ENCODE peak calls at places on chromosomes 7 and 10, in five cellular contexts. G is cardiac muscle cell, C is GM12865, B is SK-N-SH, I is mesothelial cell of epicardium. J is an unnamed sample.
A peak's percentile ranks its signal among the peaks of the same experiment; 100 is the strongest.

GRCh38 chr10:93073539-93074136 is at the start of gene CYP26A1:
- DNase-seq in C (no peak), G (no peak), B (peak; percentile 64), I (no peak), J (no peak)

GRCh38 chr7:16465469-16466086 is at the start of gene SOSTDC1:
- DNase-seq in C (no peak), B (peak; percentile 27), I (no peak), G (no peak), J (no peak)

GRCh38 chr10:129958686-129959543 is 5.2 kb downstream of the EBF3 start:
- DNase-seq in C (no peak), B (no peak), I (no peak), G (no peak), J (no peak)

GRCh38 chr7:116367171-116367813 is 132.2 kb upstream of the CAV2 start:
- DNase-seq in C (no peak), B (no peak), G (no peak), I (no peak), J (no peak)

GRCh38 chr10:125124907-125125306 is 35.5 kb downstream of the CTBP2 start:
- DNase-seq in I (no peak), B (peak; percentile 50), G (no peak), C (no peak), J (no peak)

GRCh38 chr7:20998309-20998708 is 211.6 kb upstream of the SP8 start:
- DNase-seq in I (no peak), G (no peak), B (no peak), C (no peak), J (no peak)

GRCh38 chr7:107933386-107934013 is 42.5 kb downstream of the DLD start:
- DNase-seq in B (no peak), G (no peak), I (no peak), C (no peak), J (no peak)

GRCh38 chr7:2611401-2611800 is 20.4 kb upstream of the TTYH3 start:
- DNase-seq in G (no peak), I (no peak), B (no peak), C (no peak), J (no peak)

GRCh38 chr7:47536705-47537611 is 45.0 kb downstream of the TNS3 start:
- DNase-seq in C (no peak), B (peak; percentile 86), I (peak; percentile 34), G (peak; percentile 68), J (no peak)

GRCh38 chr10:79339266-79339665 is 8.0 kb upstream of the PPIF start:
- DNase-seq in I (no peak), G (no peak), C (no peak), B (no peak), J (no peak)

GRCh38 chr7:112022128-112022527 is 184.1 kb downstream of the DOCK4 start:
- DNase-seq in B (no peak), C (no peak), I (no peak), G (no peak), J (no peak)

GRCh38 chr10:78931333-78932083 is 137.3 kb upstream of the ZMIZ1 start:
- DNase-seq in C (no peak), B (peak; percentile 81), G (peak; percentile 74), I (no peak), J (no peak)

GRCh38 chr7:37365405-37365804 is 83.3 kb downstream of the ELMO1 start:
- DNase-seq in B (no peak), I (no peak), C (no peak), G (no peak), J (no peak)

GRCh38 chr10:117532451-117533107 is 10.0 kb upstream of the EMX2 start:
- DNase-seq in C (no peak), B (no peak), I (no peak), G (no peak), J (no peak)

GRCh38 chr7:46139079-46139478 is 218.0 kb upstream of the IGFBP3 start:
- DNase-seq in B (no peak), G (peak; percentile 43), I (no peak), C (peak; percentile 77), J (no peak)

GRCh38 chr7:44431091-44431608 is 59.3 kb downstream of the NUDCD3 start:
- DNase-seq in B (peak; percentile 47), C (peak; percentile 72), I (no peak), G (no peak), J (no peak)

GRCh38 chr10:2986341-2986933 is 80.9 kb upstream of the PFKP start:
- DNase-seq in B (no peak), C (no peak), G (no peak), I (no peak), J (no peak)

GRCh38 chr7:47460251-47460989 is 121.5 kb downstream of the TNS3 start:
- DNase-seq in B (no peak), C (no peak), G (no peak), I (no peak), J (no peak)

GRCh38 chr10:77436257-77436780 is 201.3 kb downstream of the KCNMA1 start:
- DNase-seq in B (no peak), C (no peak), I (no peak), G (peak; percentile 10), J (no peak)

GRCh38 chr7:45080265-45080957 is 8.4 kb downstream of the NACAD start:
- DNase-seq in G (peak; percentile 15), B (peak; percentile 30), C (no peak), I (no peak), J (no peak)

GRCh38 chr7:139588632-139589031 is 65.1 kb downstream of the CLEC2L start:
- DNase-seq in G (peak; percentile 94), B (no peak), I (no peak), C (no peak), J (no peak)

GRCh38 chr10:7846591-7846990 is 28.3 kb downstream of the TAF3 start:
- DNase-seq in I (no peak), C (no peak), B (no peak), G (no peak), J (no peak)

GRCh38 chr7:143490719-143491306 is 13.1 kb downstream of the TAS2R41 start:
- DNase-seq in C (peak; percentile 13), B (no peak), I (no peak), G (peak; percentile 49), J (no peak)

GRCh38 chr7:48389977-48390376 is 218.7 kb downstream of the ABCA13 start:
- DNase-seq in G (peak; percentile 61), C (peak; percentile 3), B (no peak), I (no peak), J (no peak)

GRCh38 chr10:4514445-4515108 is 311.4 kb upstream of the AKR1E2 start:
- DNase-seq in B (no peak), I (no peak), G (peak; percentile 42), C (peak; percentile 55), J (no peak)

GRCh38 chr10:125662616-125663015 is 20.3 kb downstream of the TEX36 start:
- DNase-seq in G (no peak), C (no peak), I (no peak), B (no peak), J (no peak)

GRCh38 chr7:101557978-101558741 is 70.9 kb downstream of the MYL10 start:
- DNase-seq in B (no peak), G (no peak), I (no peak), C (no peak), J (no peak)

GRCh38 chr10:24349379-24350110 is 140.6 kb downstream of the KIAA1217 start:
- DNase-seq in G (peak; percentile 41), I (no peak), B (no peak), C (no peak), J (no peak)

GRCh38 chr7:98908585-98908984 is 30.3 kb downstream of the TRRAP start:
- DNase-seq in C (no peak), I (no peak), B (no peak), G (no peak), J (no peak)

GRCh38 chr7:98909487-98909886 is 31.2 kb downstream of the TRRAP start:
- DNase-seq in C (no peak), B (no peak), I (no peak), G (no peak), J (no peak)

GRCh38 chr7:98911936-98912335 is 33.6 kb downstream of the TRRAP start:
- DNase-seq in B (no peak), C (no peak), G (no peak), I (no peak), J (no peak)

GRCh38 chr7:98903246-98903645 is 24.9 kb downstream of the TRRAP start:
- DNase-seq in I (no peak), B (no peak), C (no peak), G (no peak), J (no peak)

GRCh38 chr7:98907570-98907969 is 29.2 kb downstream of the TRRAP start:
- DNase-seq in C (no peak), G (no peak), B (no peak), I (no peak), J (no peak)
- TF ChIP-seq CTCF in C (no peak), G (no peak), B (no peak), I (no peak), J (no peak)

GRCh38 chr7:128020161-128020560 is 11.1 kb downstream of the LRRC4 start:
- DNase-seq in I (no peak), B (peak; percentile 32), G (no peak), C (peak; percentile 25), J (no peak)
- TF ChIP-seq CTCF in I (peak; percentile 64), B (peak; percentile 63), G (peak; percentile 24), C (peak; percentile 28), J (peak; percentile 47)

DNA sequence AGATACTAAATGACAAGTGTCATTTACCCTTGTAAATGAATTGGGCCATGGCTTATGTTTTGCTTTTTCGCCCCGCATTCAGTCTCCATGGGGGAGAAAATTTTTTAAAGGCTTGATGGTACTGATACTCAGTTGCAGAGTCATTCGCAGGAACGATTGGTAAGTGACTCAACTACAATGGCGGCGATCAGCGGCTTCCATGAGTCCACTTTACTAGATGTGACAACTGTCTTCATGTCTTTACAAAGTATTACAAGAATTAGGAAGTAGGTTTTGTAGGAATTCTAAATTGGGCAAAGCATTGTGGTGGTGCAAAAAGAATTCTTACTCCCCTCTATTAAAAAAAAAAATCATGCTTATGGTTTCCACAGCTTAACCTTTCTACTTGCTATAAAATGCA is 108.8 kb upstream of the ZEB1 start:
- DNase-seq in G (no peak), B (no peak), C (no peak), I (no peak), J (no peak)
- TF ChIP-seq CTCF in G (no peak), B (no peak), C (no peak), I (no peak), J (no peak)

DNA sequence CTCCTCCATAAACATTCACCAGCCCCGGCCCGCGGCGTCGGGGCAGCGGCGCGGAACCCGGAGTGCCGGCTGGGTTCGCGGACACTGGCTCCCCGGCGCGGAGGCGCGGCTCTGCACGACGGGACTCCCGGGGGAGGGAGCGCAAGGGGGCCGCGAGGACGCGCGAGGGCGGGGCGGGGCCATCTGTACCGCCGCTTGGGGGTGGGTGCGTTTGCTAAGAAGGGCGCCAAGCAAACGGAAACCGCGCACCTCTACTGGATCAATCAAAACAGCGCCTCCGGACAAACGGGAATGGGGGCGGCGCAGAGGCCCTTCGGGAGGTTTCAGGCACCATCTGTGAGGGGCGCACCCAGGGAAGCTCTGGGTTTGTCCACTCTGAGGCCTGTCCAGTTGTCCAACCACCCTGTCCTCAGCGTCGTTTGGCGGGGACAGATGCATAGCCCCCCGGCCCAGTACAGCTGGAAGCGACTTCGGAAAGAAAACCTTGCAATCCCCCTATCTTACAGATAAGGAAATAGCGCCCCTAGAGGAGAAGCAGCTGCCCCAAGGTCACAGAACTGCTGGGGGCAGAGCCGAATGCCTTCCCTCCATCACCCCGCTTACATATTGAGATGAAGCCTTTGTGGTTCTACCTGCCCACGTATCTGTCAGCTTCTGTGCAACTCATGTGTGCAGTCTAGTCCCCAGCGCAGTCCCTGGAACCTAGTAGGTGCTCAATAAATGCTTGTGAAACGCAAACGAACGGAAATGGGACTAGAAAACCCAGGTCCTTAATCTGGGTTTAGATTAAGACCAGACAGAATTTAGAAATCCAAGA is 10.7 kb upstream of the SLIT1 start:
- DNase-seq in C (peak; percentile 78), G (peak; percentile 53), B (peak; percentile 90), I (no peak), J (peak; percentile 54)
- TF ChIP-seq CTCF in C (peak; percentile 79), G (peak; percentile 78), B (peak; percentile 79), I (peak; percentile 63), J (peak; percentile 76)